ENCODE peak calls at places on chromosomes 3 and 15, in four cellular contexts. One of them, this sample, is unnamed.
A peak's percentile ranks its signal among the peaks of the same experiment; 100 is the strongest.

GRCh38 chr3:153667341-153667740 is 453.8 kb upstream of the ARHGEF26 start:
- DNase-seq in fibroblast of mammary gland: no peak
- DNase-seq in osteocyte: no peak
- DNase-seq in ovary: no peak
- DNase-seq in this sample: no peak

GRCh38 chr3:61452536-61452991 is 108.8 kb upstream of the PTPRG start:
- DNase-seq in osteocyte: no peak
- DNase-seq in fibroblast of mammary gland: peak; percentile 75
- DNase-seq in ovary: no peak
- DNase-seq in this sample: no peak

GRCh38 chr3:170180107-170180951 is 1.2 kb downstream of the PHC3 start:
- DNase-seq in ovary: no peak
- DNase-seq in fibroblast of mammary gland: peak; percentile 26
- DNase-seq in osteocyte: no peak
- DNase-seq in this sample: no peak

GRCh38 chr3:20121088-20121487 is 64.9 kb downstream of the SGO1 start:
- DNase-seq in osteocyte: no peak
- DNase-seq in ovary: no peak
- DNase-seq in fibroblast of mammary gland: no peak
- DNase-seq in this sample: no peak

GRCh38 chr3:171183042-171183441 is 156.5 kb upstream of the SLC2A2 start:
- DNase-seq in osteocyte: no peak
- DNase-seq in fibroblast of mammary gland: peak; percentile 66
- DNase-seq in ovary: no peak
- DNase-seq in this sample: no peak

GRCh38 chr15:41934843-41935242 is 37.5 kb downstream of the EHD4 start:
- DNase-seq in ovary: no peak
- DNase-seq in osteocyte: no peak
- DNase-seq in fibroblast of mammary gland: no peak
- DNase-seq in this sample: no peak

GRCh38 chr3:161325059-161325458 is 46.3 kb downstream of the SPTSSB start:
- DNase-seq in osteocyte: no peak
- DNase-seq in ovary: no peak
- DNase-seq in fibroblast of mammary gland: no peak
- DNase-seq in this sample: no peak

GRCh38 chr3:36756272-36756671 is 8.1 kb downstream of the DCLK3 start:
- DNase-seq in ovary: no peak
- DNase-seq in fibroblast of mammary gland: no peak
- DNase-seq in osteocyte: no peak
- DNase-seq in this sample: no peak

GRCh38 chr15:73599934-73600333 is 33.3 kb downstream of the NPTN start:
- DNase-seq in fibroblast of mammary gland: peak; percentile 40
- DNase-seq in ovary: no peak
- DNase-seq in osteocyte: no peak
- DNase-seq in this sample: no peak

DNA sequence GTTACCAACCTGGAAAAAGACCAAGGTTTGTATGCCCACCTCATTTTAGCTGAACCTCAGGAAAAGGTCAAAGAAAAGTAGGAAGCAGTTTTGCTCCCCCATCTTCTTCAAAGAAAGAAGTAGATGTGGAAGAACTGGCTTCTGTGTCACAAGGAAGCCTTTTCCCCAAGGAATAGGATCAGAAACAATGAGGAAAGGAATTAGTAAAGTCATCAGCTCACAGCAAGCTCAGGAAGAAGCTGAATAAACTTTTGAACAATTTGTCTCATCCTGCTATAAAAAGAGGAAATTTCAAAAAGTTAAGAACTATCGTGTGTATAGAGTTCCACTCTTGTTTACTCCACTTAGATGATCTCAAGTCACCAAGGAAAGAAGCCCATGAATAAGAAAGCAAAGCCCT is 174.2 kb downstream of the PDE8A start:
- DNase-seq in ovary: no peak
- DNase-seq in osteocyte: no peak
- DNase-seq in fibroblast of mammary gland: no peak
- DNase-seq in this sample: no peak
- TF ChIP-seq CTCF in ovary: no peak
- TF ChIP-seq CTCF in osteocyte: no peak
- TF ChIP-seq CTCF in fibroblast of mammary gland: no peak
- TF ChIP-seq CTCF in this sample: no peak

DNA sequence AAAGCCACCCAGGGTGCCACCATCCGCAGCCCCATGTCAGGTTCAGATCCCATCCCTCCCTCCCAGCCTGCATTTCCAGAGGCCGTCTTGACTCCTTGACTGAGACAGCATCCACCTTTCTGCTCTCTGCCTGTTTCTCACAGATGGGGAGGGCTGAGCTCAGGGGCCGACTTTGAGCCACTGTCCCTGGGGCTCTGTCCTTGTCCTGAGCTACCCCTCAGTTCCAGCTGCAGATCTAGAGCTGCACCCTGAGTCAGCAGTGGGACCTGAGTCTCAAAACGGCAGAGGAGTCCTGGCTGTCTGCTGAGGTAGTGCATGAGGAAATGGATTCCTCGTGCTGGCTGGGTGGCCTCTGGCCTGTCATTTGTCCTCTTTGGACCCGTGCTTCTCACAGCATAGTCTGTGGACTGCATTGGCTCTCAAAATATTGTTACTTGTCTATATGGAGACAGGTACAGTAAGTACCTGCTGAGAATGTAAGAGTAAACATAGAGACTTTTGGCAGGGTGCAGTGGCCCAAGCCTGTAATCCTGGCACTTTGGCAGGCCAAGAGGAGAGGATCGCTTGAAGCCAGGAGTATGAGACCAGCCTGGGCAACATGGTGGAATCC is 22.3 kb downstream of the RPLP1 start:
- DNase-seq in osteocyte: no peak
- DNase-seq in fibroblast of mammary gland: no peak
- DNase-seq in ovary: no peak
- DNase-seq in this sample: no peak
- TF ChIP-seq CTCF in osteocyte: no peak
- TF ChIP-seq CTCF in fibroblast of mammary gland: no peak
- TF ChIP-seq CTCF in ovary: no peak
- TF ChIP-seq CTCF in this sample: no peak

GRCh38 chr3:74139648-74140047 is 474.8 kb downstream of the CNTN3 start:
- DNase-seq in osteocyte: no peak
- DNase-seq in ovary: no peak
- DNase-seq in fibroblast of mammary gland: peak; percentile 4
- DNase-seq in this sample: no peak
- TF ChIP-seq CTCF in osteocyte: no peak
- TF ChIP-seq CTCF in ovary: no peak
- TF ChIP-seq CTCF in fibroblast of mammary gland: peak; percentile 26
- TF ChIP-seq CTCF in this sample: peak; percentile 33

GRCh38 chr15:52243697-52244555 is 51.7 kb downstream of the MYO5C start:
- DNase-seq in fibroblast of mammary gland: no peak
- DNase-seq in ovary: no peak
- DNase-seq in osteocyte: no peak
- DNase-seq in this sample: no peak
- TF ChIP-seq CTCF in fibroblast of mammary gland: no peak
- TF ChIP-seq CTCF in ovary: no peak
- TF ChIP-seq CTCF in osteocyte: no peak
- TF ChIP-seq CTCF in this sample: no peak

GRCh38 chr3:14131134-14131533 is 6.3 kb downstream of the TMEM43 start:
- DNase-seq in ovary: no peak
- DNase-seq in fibroblast of mammary gland: no peak
- DNase-seq in osteocyte: no peak
- DNase-seq in this sample: no peak

GRCh38 chr3:14133876-14134275 is 9.0 kb downstream of the TMEM43 start:
- DNase-seq in osteocyte: no peak
- DNase-seq in ovary: no peak
- DNase-seq in fibroblast of mammary gland: peak; percentile 69
- DNase-seq in this sample: no peak

GRCh38 chr3:14132120-14132519 is 7.3 kb downstream of the TMEM43 start:
- DNase-seq in fibroblast of mammary gland: no peak
- DNase-seq in osteocyte: no peak
- DNase-seq in ovary: no peak
- DNase-seq in this sample: no peak

GRCh38 chr3:14133188-14133800 is 8.4 kb downstream of the TMEM43 start:
- DNase-seq in osteocyte: no peak
- DNase-seq in ovary: no peak
- DNase-seq in fibroblast of mammary gland: no peak
- DNase-seq in this sample: no peak

DNA sequence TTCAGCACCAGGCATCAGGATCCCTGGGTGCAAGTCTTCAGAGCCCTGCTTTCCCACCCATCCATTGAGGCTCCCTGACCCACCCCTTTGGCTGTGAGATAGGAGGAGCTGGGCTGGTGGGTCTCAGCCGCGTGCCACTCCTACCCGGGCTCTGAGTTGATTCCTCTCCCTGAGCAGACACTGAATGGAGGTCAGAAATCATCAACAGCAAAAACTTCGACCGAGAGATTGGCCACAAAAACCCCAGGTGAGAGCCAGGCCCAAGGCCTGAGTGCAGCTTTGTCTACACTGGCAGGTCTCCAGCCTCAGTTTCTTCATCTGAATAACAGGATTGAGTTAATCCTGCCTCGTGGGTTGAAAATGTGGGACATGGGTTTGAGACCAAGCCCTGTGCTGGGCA is 7.8 kb downstream of the TMEM43 start:
- DNase-seq in ovary: no peak
- DNase-seq in osteocyte: no peak
- DNase-seq in fibroblast of mammary gland: no peak
- DNase-seq in this sample: no peak
- TF ChIP-seq CTCF in ovary: no peak
- TF ChIP-seq CTCF in osteocyte: no peak
- TF ChIP-seq CTCF in fibroblast of mammary gland: no peak
- TF ChIP-seq CTCF in this sample: no peak

DNA sequence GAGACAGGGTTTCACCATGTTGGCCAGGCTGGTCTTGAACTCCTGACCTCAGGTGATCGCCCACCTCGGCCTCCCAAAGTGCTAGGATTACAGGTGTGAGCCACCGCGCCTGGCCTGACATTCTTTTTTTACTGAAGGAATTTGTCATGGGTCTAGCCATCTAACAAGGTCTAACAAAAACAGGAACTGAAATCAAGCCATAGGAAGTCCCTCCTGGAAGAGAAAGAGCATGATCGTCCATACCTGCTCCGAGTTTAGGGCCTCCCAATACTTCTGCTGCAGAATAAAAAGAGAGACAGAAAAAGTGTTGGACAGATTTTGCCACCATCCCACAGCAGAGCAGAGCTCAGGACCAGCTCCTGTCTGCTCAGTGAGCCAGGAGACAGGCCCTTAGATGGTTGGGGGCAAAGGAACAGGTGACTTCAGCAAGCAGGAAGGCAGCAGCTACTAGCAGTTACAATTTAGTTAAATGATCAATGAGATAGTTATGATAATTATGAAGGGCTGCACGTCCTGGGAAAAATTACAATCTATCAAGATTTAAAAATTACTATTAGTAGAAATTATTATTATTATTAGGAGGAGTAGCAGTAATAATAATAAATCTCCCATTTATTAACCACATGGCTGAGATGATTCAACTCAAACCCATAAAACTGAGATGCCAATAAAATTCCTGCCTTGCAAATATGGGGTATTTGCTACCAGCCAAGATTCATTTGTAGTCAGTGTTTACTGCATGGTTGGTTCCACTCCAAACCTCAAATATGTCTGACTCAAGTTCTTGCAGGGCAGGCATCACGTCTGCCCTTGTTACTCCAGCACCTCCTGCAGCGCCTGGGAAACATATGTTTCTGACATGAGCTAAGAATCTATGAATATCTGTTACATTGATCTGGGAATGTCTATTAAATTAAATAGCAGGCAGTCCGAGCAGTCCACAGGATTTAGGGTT is 40.1 kb downstream of the TMEM44 start:
- DNase-seq in osteocyte: peak; percentile 89
- DNase-seq in fibroblast of mammary gland: peak; percentile 100
- DNase-seq in ovary: no peak
- DNase-seq in this sample: no peak
- TF ChIP-seq CTCF in osteocyte: no peak
- TF ChIP-seq CTCF in fibroblast of mammary gland: no peak
- TF ChIP-seq CTCF in ovary: no peak
- TF ChIP-seq CTCF in this sample: no peak

DNA sequence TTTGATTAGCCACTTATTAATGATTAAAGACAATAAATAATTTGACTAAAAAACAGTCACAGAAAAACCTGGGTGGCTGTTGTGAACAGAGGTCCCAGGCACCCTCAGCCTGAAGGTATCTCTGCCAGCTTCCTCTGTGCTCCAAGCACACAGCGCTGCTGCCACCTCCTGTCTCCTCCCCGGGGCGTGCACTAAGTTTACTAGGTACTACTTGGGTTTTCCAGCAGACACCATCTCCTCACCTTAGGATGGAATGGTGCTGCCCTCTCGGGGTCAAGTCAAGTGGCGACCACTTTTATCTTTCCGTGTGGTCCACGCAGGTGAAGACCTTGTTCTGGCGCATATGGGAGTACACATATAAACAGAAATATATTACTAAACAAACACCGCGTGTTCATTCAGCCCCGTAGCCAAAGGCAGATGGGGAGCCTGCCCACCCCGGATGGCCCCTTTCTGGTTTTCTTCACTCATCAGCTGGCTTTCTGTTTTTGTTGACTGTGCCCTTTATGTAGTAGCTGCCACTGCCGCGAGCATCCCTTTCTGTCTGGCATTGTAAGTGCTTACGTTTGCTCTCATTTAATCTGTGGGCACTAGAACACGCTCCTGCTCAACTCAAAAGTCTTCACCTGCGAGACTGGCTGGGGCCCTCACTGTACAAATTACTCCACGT is 128.0 kb downstream of the LRIG1 start:
- DNase-seq in osteocyte: no peak
- DNase-seq in ovary: no peak
- DNase-seq in fibroblast of mammary gland: no peak
- DNase-seq in this sample: no peak
- TF ChIP-seq CTCF in osteocyte: peak; percentile 44
- TF ChIP-seq CTCF in ovary: no peak
- TF ChIP-seq CTCF in fibroblast of mammary gland: no peak
- TF ChIP-seq CTCF in this sample: no peak

GRCh38 chr3:140091143-140091542 is 156.2 kb downstream of the CLSTN2 start:
- DNase-seq in ovary: no peak
- DNase-seq in osteocyte: no peak
- DNase-seq in fibroblast of mammary gland: no peak
- DNase-seq in this sample: no peak

GRCh38 chr3:140093742-140094141 is 158.8 kb downstream of the CLSTN2 start:
- DNase-seq in fibroblast of mammary gland: peak; percentile 88
- DNase-seq in ovary: peak; percentile 64
- DNase-seq in osteocyte: no peak
- DNase-seq in this sample: no peak

GRCh38 chr3:140089403-140090072 is 154.6 kb downstream of the CLSTN2 start:
- DNase-seq in ovary: no peak
- DNase-seq in osteocyte: no peak
- DNase-seq in fibroblast of mammary gland: no peak
- DNase-seq in this sample: no peak

GRCh38 chr3:140096037-140096436 is 161.1 kb downstream of the CLSTN2 start:
- DNase-seq in osteocyte: no peak
- DNase-seq in ovary: no peak
- DNase-seq in fibroblast of mammary gland: no peak
- DNase-seq in this sample: no peak

GRCh38 chr3:140092883-140093536 is 158.0 kb downstream of the CLSTN2 start:
- DNase-seq in fibroblast of mammary gland: peak; percentile 3
- DNase-seq in ovary: no peak
- DNase-seq in osteocyte: no peak
- DNase-seq in this sample: no peak
- TF ChIP-seq CTCF in fibroblast of mammary gland: peak; percentile 29
- TF ChIP-seq CTCF in ovary: no peak
- TF ChIP-seq CTCF in osteocyte: peak; percentile 17
- TF ChIP-seq CTCF in this sample: peak; percentile 47

This sample was measured in type B pancreatic cell.